ENCODE peak calls at places on chromosomes 13 and 19, in nine cellular contexts. L is effector CD4-positive, alpha-beta T cell; S is GM06990; O is amniotic stem cell; A is ACHN; Z is stimulated activated CD8-positive, alpha-beta memory T cell treated with anti-CD3 and anti-CD28 coated beads, Interleukin-15, amount 100 ng/mL, for 48 hours; Q is astrocyte of the spinal cord; G is stimulated activated naive B cell treated with anti-CD40 and anti-IgM and Interleukin-4, amounts not matched to agents 10 μg/mL and 1 μg/mL and 100 μg/mL, for 72 hours; H is AG08396. E is an unnamed sample.

GRCh38 chr13:80054806-80055205 is 286.1 kb downstream of the SPRY2 start:
- DNase-seq in L (no peak), S (no peak), O (no peak), A (no peak), Z (no peak), Q (peak), G (no peak), H (no peak), E (no peak)

GRCh38 chr19:48190288-48191284 is 20.1 kb downstream of the ZSWIM9 start:
- DNase-seq in L (peak), S (peak), O (no peak), A (peak), Z (peak), Q (peak), G (peak), H (peak), E (peak)

GRCh38 chr13:35191883-35192282 is 249.8 kb downstream of the NBEA start:
- DNase-seq in L (no peak), S (no peak), O (no peak), A (no peak), Z (no peak), Q (no peak), G (no peak), H (no peak), E (no peak)

GRCh38 chr19:28482221-28482620 is 730.7 kb downstream of the UQCRFS1 start:
- DNase-seq in L (no peak), S (no peak), O (no peak), A (no peak), Z (no peak), Q (no peak), G (no peak), H (no peak), E (no peak)

GRCh38 chr13:19283836-19284235 is 102.2 kb upstream of the TUBA3C start:
- DNase-seq in L (no peak), S (no peak), O (no peak), A (no peak), Z (no peak), Q (no peak), G (no peak), H (no peak), E (no peak)

GRCh38 chr13:49443327-49443688 is 556 bp downstream of the CAB39L start:
- DNase-seq in L (no peak), S (no peak), O (no peak), A (peak), Z (no peak), Q (no peak), G (no peak), H (peak), E (no peak)

GRCh38 chr19:12766051-12766521 is 9.3 kb downstream of the HOOK2 start:
- DNase-seq in L (no peak), S (peak), O (no peak), A (no peak), Z (no peak), Q (peak), G (peak), H (peak), E (peak)

GRCh38 chr19:48644839-48645651 is 942 bp downstream of the CA11 start:
- DNase-seq in L (peak), S (peak), O (peak), A (peak), Z (peak), Q (peak), G (peak), H (peak), E (peak)

GRCh38 chr19:42942187-42942789 is 5.3 kb upstream of the PSG7 start:
- DNase-seq in L (no peak), S (no peak), O (no peak), A (no peak), Z (no peak), Q (peak), G (no peak), H (no peak), E (peak)

GRCh38 chr19:17803264-17803896 is 8.4 kb downstream of the B3GNT3 start:
- DNase-seq in L (no peak), S (no peak), O (no peak), A (no peak), Z (no peak), Q (no peak), G (no peak), H (no peak), E (no peak)

GRCh38 chr19:38384209-38385027 is 3.4 kb downstream of the GGN start:
- DNase-seq in L (no peak), S (no peak), O (no peak), A (no peak), Z (no peak), Q (peak), G (no peak), H (no peak), E (no peak)

GRCh38 chr13:38577048-38577447 is 109.8 kb upstream of the FREM2 start:
- DNase-seq in L (no peak), S (no peak), O (no peak), A (no peak), Z (no peak), Q (no peak), G (no peak), H (no peak), E (peak)

GRCh38 chr19:9323557-9323918 is 441 bp upstream of the ZNF559 start:
- DNase-seq in L (no peak), S (no peak), O (no peak), A (peak), Z (peak), Q (peak), G (peak), H (peak), E (peak)

GRCh38 chr13:32528358-32528757 is 10.2 kb downstream of the N4BP2L2 start:
- DNase-seq in L (no peak), S (no peak), O (no peak), A (no peak), Z (no peak), Q (no peak), G (no peak), H (no peak), E (no peak)

GRCh38 chr19:46818812-46819211 is 30.4 kb upstream of the SLC1A5 start:
- DNase-seq in L (no peak), S (no peak), O (no peak), A (no peak), Z (peak), Q (peak), G (no peak), H (no peak), E (peak)

GRCh38 chr19:12825259-12826131 is 8.9 kb downstream of the RTBDN start:
- DNase-seq in L (no peak), S (no peak), O (no peak), A (no peak), Z (no peak), Q (no peak), G (no peak), H (peak), E (peak)

GRCh38 chr19:18543814-18544475 is 572 bp upstream of the FKBP8 start:
- DNase-seq in L (peak), S (peak), O (no peak), A (no peak), Z (peak), Q (peak), G (peak), H (peak), E (peak)

GRCh38 chr13:23570099-23570926 is at the start of gene TNFRSF19:
- DNase-seq in L (no peak), S (no peak), O (peak), A (no peak), Z (no peak), Q (peak), G (no peak), H (peak), E (peak)

GRCh38 chr19:532578-533484 is 1.3 kb downstream of the CDC34 start:
- DNase-seq in L (peak), S (peak), O (peak), A (peak), Z (no peak), Q (peak), G (no peak), H (peak), E (peak)

GRCh38 chr13:50573046-50573445 is 270.4 kb downstream of the DLEU7 start:
- DNase-seq in L (no peak), S (no peak), O (no peak), A (no peak), Z (no peak), Q (no peak), G (no peak), H (no peak), E (no peak)

GRCh38 chr13:53174550-53174949 is 145.9 kb downstream of the OLFM4 start:
- DNase-seq in L (no peak), S (no peak), O (no peak), A (no peak), Z (no peak), Q (no peak), G (no peak), H (no peak), E (no peak)

GRCh38 chr19:4914736-4915501 is 5.6 kb downstream of the UHRF1 start:
- DNase-seq in L (peak), S (no peak), O (peak), A (peak), Z (peak), Q (peak), G (no peak), H (peak), E (peak)

GRCh38 chr13:51869921-51870320 is 8.2 kb downstream of the CCDC70 start:
- DNase-seq in L (no peak), S (no peak), O (no peak), A (no peak), Z (no peak), Q (no peak), G (no peak), H (no peak), E (no peak)

GRCh38 chr19:50357178-50358100 is 8.0 kb downstream of the NAPSA start:
- DNase-seq in L (peak), S (peak), O (peak), A (peak), Z (peak), Q (peak), G (peak), H (peak), E (peak)

GRCh38 chr19:29712744-29713516 is 2.1 kb downstream of the C19orf12 start:
- DNase-seq in L (no peak), S (no peak), O (no peak), A (no peak), Z (no peak), Q (no peak), G (no peak), H (no peak), E (no peak)

GRCh38 chr19:8702350-8702749 is 3.8 kb upstream of the ACTL9 start:
- DNase-seq in L (no peak), S (no peak), O (no peak), A (no peak), Z (peak), Q (no peak), G (no peak), H (no peak), E (peak)

GRCh38 chr13:26967119-26968038 is 204.2 kb downstream of the USP12 start:
- DNase-seq in L (no peak), S (no peak), O (no peak), A (no peak), Z (no peak), Q (no peak), G (no peak), H (peak), E (no peak)

GRCh38 chr13:79900356-79900755 is 419.4 kb downstream of the NDFIP2 start:
- DNase-seq in L (no peak), S (no peak), O (no peak), A (no peak), Z (no peak), Q (no peak), G (no peak), H (no peak), E (no peak)

GRCh38 chr13:40292108-40292507 is 374.3 kb downstream of the FOXO1 start:
- DNase-seq in L (no peak), S (no peak), O (no peak), A (no peak), Z (no peak), Q (no peak), G (no peak), H (no peak), E (no peak)

GRCh38 chr19:48907671-48908070 is 7.6 kb downstream of the NUCB1 start:
- DNase-seq in L (no peak), S (no peak), O (no peak), A (no peak), Z (no peak), Q (no peak), G (no peak), H (no peak), E (no peak)

GRCh38 chr19:52190679-52191293 is 934 bp downstream of the PPP2R1A start:
- DNase-seq in L (no peak), S (peak), O (no peak), A (peak), Z (peak), Q (no peak), G (no peak), H (peak), E (peak)

GRCh38 chr19:45959517-45960025 is 14.1 kb downstream of the NOVA2 start:
- DNase-seq in L (no peak), S (no peak), O (no peak), A (no peak), Z (no peak), Q (no peak), G (no peak), H (no peak), E (no peak)

GRCh38 chr13:48642061-48642460 is 11.7 kb upstream of the CYSLTR2 start:
- DNase-seq in L (no peak), S (no peak), O (no peak), A (no peak), Z (no peak), Q (no peak), G (no peak), H (no peak), E (no peak)

GRCh38 chr13:43986395-43986794 is 106.7 kb downstream of the LACC1 start:
- DNase-seq in L (no peak), S (no peak), O (no peak), A (no peak), Z (no peak), Q (no peak), G (no peak), H (no peak), E (no peak)

GRCh38 chr19:31289976-31290375 is 59.3 kb downstream of the TSHZ3 start:
- DNase-seq in L (no peak), S (no peak), O (no peak), A (no peak), Z (no peak), Q (no peak), G (no peak), H (no peak), E (no peak)

GRCh38 chr13:60448907-60449510 is 52.0 kb downstream of the TDRD3 start:
- DNase-seq in L (no peak), S (no peak), O (no peak), A (peak), Z (no peak), Q (peak), G (no peak), H (peak), E (peak)

E was measured in A673.